ENCODE peak calls at places on chromosomes 13 and 19, in four cellular contexts. E is breast epithelium, O is KBM-7, A is HEK293T. Q is an unnamed sample.

GRCh38 chr19:1247747-1248453 is 483 bp upstream of the MIDN start:
- DNase-seq in E (no peak), O (no peak), A (no peak), Q (no peak)

GRCh38 chr19:43532571-43532961 is 422 bp upstream of the ZNF575 start:
- DNase-seq in E (peak; percentile 59), O (no peak), A (no peak), Q (peak; percentile 54)

GRCh38 chr19:14347999-14348889 is 33.0 kb upstream of the ADGRE5 start:
- DNase-seq in E (peak; percentile 73), O (peak; percentile 70), A (peak; percentile 85), Q (no peak)

GRCh38 chr19:52307275-52307674 is 10.3 kb downstream of the ZNF480 start:
- DNase-seq in E (no peak), O (no peak), A (no peak), Q (no peak)

GRCh38 chr19:21604351-21604926 is 99.0 kb downstream of the ZNF429 start:
- DNase-seq in E (no peak), O (peak; percentile 19), A (no peak), Q (no peak)

GRCh38 chr13:92574499-92574898 is 652.1 kb upstream of the GPC6 start:
- DNase-seq in E (no peak), O (no peak), A (no peak), Q (no peak)

GRCh38 chr13:90395846-90396245 is 951.6 kb upstream of the MIR17HG start:
- DNase-seq in E (no peak), O (no peak), A (no peak), Q (no peak)

GRCh38 chr13:39665763-39666162 is 10.3 kb downstream of the COG6 start:
- DNase-seq in E (no peak), O (no peak), A (no peak), Q (no peak)

GRCh38 chr13:70784590-70784989 is 676.3 kb upstream of the KLHL1 start:
- DNase-seq in E (no peak), O (no peak), A (no peak), Q (no peak)

GRCh38 chr13:62060570-62060969 is 644.9 kb upstream of the PCDH20 start:
- DNase-seq in E (no peak), O (peak; percentile 5), A (no peak), Q (no peak)

GRCh38 chr13:41780736-41781708 is 179.9 kb downstream of the VWA8 start:
- DNase-seq in E (no peak), O (peak; percentile 31), A (no peak), Q (peak; percentile 18)

GRCh38 chr19:54481326-54481930 is 8.3 kb upstream of the CDC42EP5 start:
- DNase-seq in E (no peak), O (peak; percentile 67), A (peak; percentile 65), Q (no peak)

GRCh38 chr13:37492061-37492460 is 106.5 kb downstream of the POSTN start:
- DNase-seq in E (no peak), O (no peak), A (no peak), Q (no peak)

GRCh38 chr13:113672002-113672651 is 5.1 kb downstream of the GRK1 start:
- DNase-seq in E (no peak), O (no peak), A (no peak), Q (no peak)

GRCh38 chr19:4403005-4403761 is 743 bp downstream of the CHAF1A start:
- DNase-seq in E (no peak), O (peak; percentile 21), A (no peak), Q (no peak)

GRCh38 chr13:107421951-107422350 is 793.4 kb downstream of the LIG4 start:
- DNase-seq in E (no peak), O (no peak), A (no peak), Q (no peak)

GRCh38 chr19:54133957-54134590 is 3.5 kb upstream of the CNOT3 start:
- DNase-seq in E (no peak), O (no peak), A (no peak), Q (no peak)

GRCh38 chr13:113298001-113298945 is 1.2 kb downstream of the LAMP1 start:
- DNase-seq in E (no peak), O (peak; percentile 64), A (no peak), Q (no peak)

GRCh38 chr19:16139752-16140151 is 3.7 kb upstream of the HSH2D start:
- DNase-seq in E (no peak), O (peak; percentile 84), A (no peak), Q (no peak)

GRCh38 chr19:16623066-16623465 is 4.9 kb downstream of the MED26 start:
- DNase-seq in E (no peak), O (no peak), A (no peak), Q (no peak)

GRCh38 chr13:45219938-45220375 is 19.1 kb upstream of the KCTD4 start:
- DNase-seq in E (no peak), O (peak; percentile 60), A (no peak), Q (peak; percentile 88)